ENCODE peak calls at places on chromosomes 6 and 20, in seven cellular contexts. I is uterus, J is esophagus muscularis mucosa, O is ovary, S is A549, H is stomach, W is Peyer's patch. N is an unnamed sample. For H3K9me3, the result is how much of the 10 kb centered on the place peaks cover.

GRCh38 chr20:52889225-52889624 is 82.9 kb upstream of the TSHZ2 start:
- DNase-seq in O (no peak), H (no peak), I (no peak), W (no peak), S (no peak), J (no peak), N (no peak)

GRCh38 chr20:51022803-51023616 is at the start of gene KCNG1:
- DNase-seq in S (peak), H (peak), O (no peak), J (no peak), I (peak), W (peak), N (peak)

GRCh38 chr6:43869091-43869710 is 99.2 kb downstream of the VEGFA start:
- DNase-seq in H (no peak), W (no peak), I (no peak), S (no peak), J (no peak), O (no peak), N (no peak)

GRCh38 chr6:116568851-116569755 is 2.2 kb upstream of the RWDD1 start:
- DNase-seq in H (no peak), I (no peak), W (no peak), O (no peak), S (no peak), J (no peak), N (no peak)

GRCh38 chr6:113634352-113635163 is 222.6 kb upstream of the MARCKS start:
- DNase-seq in J (no peak), O (no peak), S (no peak), W (no peak), H (no peak), I (no peak), N (no peak)

GRCh38 chr6:157647261-157647915 is 175.7 kb upstream of the SNX9 start:
- DNase-seq in H (no peak), S (no peak), J (no peak), I (no peak), O (no peak), W (no peak), N (no peak)

GRCh38 chr6:101080597-101080996 is 199.5 kb upstream of the ASCC3 start:
- DNase-seq in O (no peak), J (no peak), S (peak), H (no peak), I (no peak), W (no peak), N (no peak)

GRCh38 chr6:38040254-38040653 is 220.7 kb downstream of the ZFAND3 start:
- DNase-seq in O (no peak), J (no peak), W (no peak), S (no peak), H (no peak), I (no peak), N (no peak)

GRCh38 chr6:137873273-137873762 is 6.3 kb downstream of the TNFAIP3 start:
- DNase-seq in H (peak), I (peak), W (peak), O (peak), J (no peak), S (peak), N (peak)

GRCh38 chr20:48776306-48776705 is 51.5 kb downstream of the PREX1 start:
- DNase-seq in H (no peak), I (no peak), S (no peak), O (no peak), J (no peak), W (no peak), N (no peak)

GRCh38 chr6:145247677-145248419 is 487.5 kb downstream of the EPM2A start:
- DNase-seq in I (no peak), H (no peak), W (no peak), S (peak), O (no peak), J (no peak), N (no peak)

GRCh38 chr20:62636446-62636845 is 5.9 kb upstream of the SLCO4A1 start:
- DNase-seq in J (no peak), I (no peak), S (no peak), W (no peak), H (no peak), O (no peak), N (peak)

GRCh38 chr20:57743450-57744095 is 33.8 kb upstream of the PMEPA1 start:
- DNase-seq in J (no peak), O (no peak), H (no peak), I (no peak), W (no peak), S (no peak), N (no peak)

GRCh38 chr20:61725966-61726365 is 339.7 kb downstream of the TAF4 start:
- DNase-seq in O (no peak), I (no peak), W (no peak), H (no peak), S (no peak), J (no peak), N (peak)

GRCh38 chr20:59007758-59008511 is 881 bp upstream of the CTSZ start:
- DNase-seq in W (peak), H (peak), J (no peak), I (peak), O (no peak), S (no peak), N (peak)

GRCh38 chr6:56515081-56515905 is 127.4 kb downstream of the DST start:
- DNase-seq in W (no peak), J (no peak), I (no peak), O (no peak), H (no peak), S (no peak), N (no peak)

GRCh38 chr6:44052419-44053011 is 74.7 kb downstream of the MRPL14 start:
- DNase-seq in S (no peak), H (no peak), O (no peak), I (no peak), W (no peak), J (no peak), N (no peak)

GRCh38 chr6:7276199-7276524 is 36.8 kb downstream of the SSR1 start:
- DNase-seq in S (no peak), I (no peak), O (no peak), J (no peak), H (no peak), W (no peak), N (no peak)

GRCh38 chr6:109491207-109491938 is 8.4 kb upstream of the ZBTB24 start:
- DNase-seq in I (no peak), J (no peak), S (no peak), W (no peak), H (no peak), O (no peak), N (no peak)

GRCh38 chr6:26056583-26057350 is 30.5 kb upstream of the HFE start:
- DNase-seq in I (no peak), O (peak), W (no peak), H (no peak), S (peak), J (peak), N (no peak)

GRCh38 chr6:122845916-122846632 is 57.0 kb downstream of the SMPDL3A start:
- DNase-seq in W (no peak), O (no peak), S (no peak), H (no peak), I (no peak), J (no peak), N (no peak)

GRCh38 chr6:140590641-140591040 is 1216.2 kb upstream of the CITED2 start:
- DNase-seq in W (no peak), O (no peak), I (no peak), J (no peak), S (no peak), H (no peak), N (no peak)
- H3K9me3 ChIP-seq in W (under half), O (under half), I (under half), J (under half), S (under half), H (under half), N (under half)

GRCh38 chr6:132818404-132819359 is 4.3 kb downstream of the RPS12 start:
- DNase-seq in W (no peak), S (no peak), O (no peak), H (no peak), I (no peak), J (no peak), N (no peak)
- TF ChIP-seq POLR2A in W (no peak), S (no peak), O (no peak), H (no peak), I (no peak), J (no peak), N (no peak)

GRCh38 chr6:159302196-159302595 is 133.0 kb downstream of the FNDC1 start:
- DNase-seq in O (no peak), H (no peak), J (no peak), I (no peak), S (no peak), W (no peak), N (no peak)
- H3K9me3 ChIP-seq in O (under half), H (under half), J (under half), I (under half), S (under half), W (under half), N (under half)

GRCh38 chr6:20688710-20689500 is 154.6 kb downstream of the CDKAL1 start:
- DNase-seq in J (no peak), O (no peak), I (no peak), W (no peak), S (no peak), H (no peak), N (no peak)
- TF ChIP-seq POLR2A in J (no peak), O (no peak), I (no peak), W (no peak), S (no peak), H (no peak), N (no peak)